ENCODE peak calls at places on chromosomes 1 and 21, in four cellular contexts. One of them, this sample, is unnamed.

GRCh38 chr1:164726235-164726634 is 167.3 kb downstream of the PBX1 start:
- DNase-seq in A549: peak
- DNase-seq in K562: no peak
- DNase-seq in HepG2: no peak
- DNase-seq in this sample: no peak

GRCh38 chr1:203671808-203672207 is 45.2 kb downstream of the ATP2B4 start:
- DNase-seq in A549: no peak
- DNase-seq in K562: no peak
- DNase-seq in HepG2: no peak
- DNase-seq in this sample: no peak

GRCh38 chr1:213051127-213051880 is at the start of gene RPS6KC1:
- DNase-seq in A549: peak
- DNase-seq in K562: peak
- DNase-seq in HepG2: peak
- DNase-seq in this sample: peak

GRCh38 chr1:89350298-89350697 is 13.6 kb upstream of the GBP6 start:
- DNase-seq in A549: no peak
- DNase-seq in K562: no peak
- DNase-seq in HepG2: no peak
- DNase-seq in this sample: no peak

GRCh38 chr1:67052741-67053534 is 1.0 kb downstream of the SLC35D1 start:
- DNase-seq in A549: peak
- DNase-seq in K562: peak
- DNase-seq in HepG2: peak
- DNase-seq in this sample: peak

GRCh38 chr21:32371913-32372314 is 20.9 kb downstream of the URB1 start:
- DNase-seq in A549: peak
- DNase-seq in K562: no peak
- DNase-seq in HepG2: no peak
- DNase-seq in this sample: no peak

GRCh38 chr1:165279831-165280351 is 76.6 kb downstream of the LMX1A start:
- DNase-seq in A549: no peak
- DNase-seq in K562: no peak
- DNase-seq in HepG2: no peak
- DNase-seq in this sample: no peak

GRCh38 chr1:43531453-43531905 is 796 bp downstream of the PTPRF start:
- DNase-seq in A549: peak
- DNase-seq in K562: no peak
- DNase-seq in HepG2: no peak
- DNase-seq in this sample: peak

GRCh38 chr1:209696673-209697072 is 8.0 kb upstream of the HSD11B1 start:
- DNase-seq in A549: no peak
- DNase-seq in K562: no peak
- DNase-seq in HepG2: no peak
- DNase-seq in this sample: no peak

GRCh38 chr1:77533660-77534295 is 148.7 kb downstream of the ZZZ3 start:
- DNase-seq in A549: peak
- DNase-seq in K562: peak
- DNase-seq in HepG2: peak
- DNase-seq in this sample: peak

GRCh38 chr21:41460578-41461527 is 34.8 kb downstream of the MX1 start:
- DNase-seq in A549: peak
- DNase-seq in K562: peak
- DNase-seq in HepG2: peak
- DNase-seq in this sample: peak

GRCh38 chr1:205680073-205680851 is at the start of gene SLC45A3:
- DNase-seq in A549: peak
- DNase-seq in K562: peak
- DNase-seq in HepG2: no peak
- DNase-seq in this sample: peak

GRCh38 chr1:41618066-41618825 is 133.8 kb upstream of the EDN2 start:
- DNase-seq in A549: no peak
- DNase-seq in K562: no peak
- DNase-seq in HepG2: no peak
- DNase-seq in this sample: no peak

GRCh38 chr1:62407398-62408009 is 29.3 kb upstream of the USP1 start:
- DNase-seq in A549: peak
- DNase-seq in K562: peak
- DNase-seq in HepG2: peak
- DNase-seq in this sample: no peak

GRCh38 chr1:171486048-171486519 is 754 bp downstream of the PRRC2C start:
- DNase-seq in A549: peak
- DNase-seq in K562: peak
- DNase-seq in HepG2: peak
- DNase-seq in this sample: no peak

GRCh38 chr21:33976082-33976979 is 60.7 kb upstream of the ATP5PO start:
- DNase-seq in A549: peak
- DNase-seq in K562: peak
- DNase-seq in HepG2: peak
- DNase-seq in this sample: no peak
- TF ChIP-seq HMGXB4 in A549: no peak
- TF ChIP-seq HMGXB4 in K562: no peak
- TF ChIP-seq HMGXB4 in HepG2: no peak
- TF ChIP-seq HMGXB4 in this sample: no peak

GRCh38 chr1:17274186-17275170 is 25.6 kb downstream of the PADI3 start:
- DNase-seq in A549: peak
- DNase-seq in K562: peak
- DNase-seq in HepG2: peak
- DNase-seq in this sample: peak
- TF ChIP-seq HMGXB4 in A549: no peak
- TF ChIP-seq HMGXB4 in K562: no peak
- TF ChIP-seq HMGXB4 in HepG2: no peak
- TF ChIP-seq HMGXB4 in this sample: no peak

GRCh38 chr1:21261551-21262281 is 28.5 kb downstream of the ECE1 start:
- DNase-seq in A549: peak
- DNase-seq in K562: peak
- DNase-seq in HepG2: no peak
- DNase-seq in this sample: no peak
- TF ChIP-seq HMGXB4 in A549: no peak
- TF ChIP-seq HMGXB4 in K562: no peak
- TF ChIP-seq HMGXB4 in HepG2: no peak
- TF ChIP-seq HMGXB4 in this sample: no peak

GRCh38 chr21:45373991-45374816 is 30.8 kb upstream of the COL18A1 start:
- DNase-seq in A549: no peak
- DNase-seq in K562: no peak
- DNase-seq in HepG2: no peak
- DNase-seq in this sample: peak
- TF ChIP-seq HMGXB4 in A549: no peak
- TF ChIP-seq HMGXB4 in K562: no peak
- TF ChIP-seq HMGXB4 in HepG2: no peak
- TF ChIP-seq HMGXB4 in this sample: no peak

DNA sequence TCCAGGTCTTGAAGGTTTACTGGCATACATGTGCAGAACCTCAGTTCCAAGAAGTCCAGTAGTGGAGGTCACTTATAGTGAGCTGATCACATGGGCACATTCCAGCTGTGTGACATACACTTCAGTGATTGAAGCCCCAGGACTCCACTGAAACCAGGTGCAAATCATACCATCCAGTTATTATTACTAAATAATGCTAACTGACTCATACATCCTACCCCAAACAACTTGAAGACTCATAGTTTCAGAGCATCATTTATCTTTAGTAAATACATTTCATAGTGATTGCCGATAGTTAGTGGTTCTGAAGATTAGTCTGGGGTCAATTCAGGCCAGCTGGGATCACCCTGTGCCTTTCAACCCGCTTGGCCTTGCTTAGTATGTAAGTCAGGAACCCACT is 137.9 kb upstream of the UBE2U start:
- DNase-seq in A549: no peak
- DNase-seq in K562: no peak
- DNase-seq in HepG2: no peak
- DNase-seq in this sample: no peak
- TF ChIP-seq HMGXB4 in A549: no peak
- TF ChIP-seq HMGXB4 in K562: no peak
- TF ChIP-seq HMGXB4 in HepG2: no peak
- TF ChIP-seq HMGXB4 in this sample: no peak

DNA sequence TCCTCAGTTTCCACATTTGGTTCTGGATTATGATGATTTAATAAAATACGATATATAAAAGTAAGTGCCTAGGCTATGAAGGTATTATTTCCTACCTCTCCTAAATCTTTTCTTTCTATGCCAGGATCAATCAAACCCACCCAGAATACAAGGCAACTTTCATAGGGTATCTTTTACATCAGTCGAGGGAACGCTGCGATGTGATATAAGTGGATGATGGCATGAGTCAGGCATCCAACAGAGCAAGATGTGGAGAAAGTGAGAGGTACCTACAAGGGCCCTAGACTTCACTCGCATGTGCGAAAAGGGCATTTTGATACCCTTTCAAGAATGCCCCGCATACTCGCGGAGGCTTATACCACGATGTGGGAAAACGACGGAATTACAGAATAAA is 730 bp downstream of the TTLL7 start:
- DNase-seq in A549: no peak
- DNase-seq in K562: no peak
- DNase-seq in HepG2: no peak
- DNase-seq in this sample: no peak
- TF ChIP-seq HMGXB4 in A549: no peak
- TF ChIP-seq HMGXB4 in K562: no peak
- TF ChIP-seq HMGXB4 in HepG2: no peak
- TF ChIP-seq HMGXB4 in this sample: no peak